ENCODE peak calls at places on chromosomes 6 and 20, in nine cellular contexts. P is tibial nerve, R is astrocyte, H is cardiac muscle cell, F is HL-60, D is stomach, E is foreskin fibroblast, J is hepatocyte, N is fibroblast of the aortic adventitia. K is an unnamed sample.

GRCh38 chr20:20849126-20849525 is 136.7 kb upstream of the RALGAPA2 start:
- DNase-seq in J (no peak), R (no peak), D (no peak), H (no peak), P (no peak), F (no peak), N (no peak), E (no peak), K (no peak)

GRCh38 chr6:39137235-39137634 is 22.2 kb upstream of the SAYSD1 start:
- DNase-seq in D (peak), J (peak), R (peak), E (no peak), P (no peak), N (peak), F (no peak), H (peak), K (no peak)

GRCh38 chr6:111480988-111481830 is 1.8 kb downstream of the REV3L start:
- DNase-seq in P (no peak), N (peak), R (no peak), E (no peak), H (no peak), F (no peak), J (no peak), D (no peak), K (no peak)

GRCh38 chr6:23412770-23413169 is 713.2 kb upstream of the NRSN1 start:
- DNase-seq in N (no peak), J (no peak), E (no peak), P (no peak), R (no peak), H (no peak), D (no peak), F (no peak), K (no peak)

GRCh38 chr20:23519556-23519955 is 28.6 kb downstream of the CST8 start:
- DNase-seq in F (no peak), J (no peak), N (no peak), H (no peak), P (no peak), E (no peak), R (no peak), D (no peak), K (no peak)

GRCh38 chr6:44126320-44127149 is 717 bp downstream of the MRPL14 start:
- DNase-seq in J (peak), F (peak), R (peak), H (peak), N (peak), D (peak), E (peak), P (peak), K (no peak)

GRCh38 chr6:168043193-168043847 is 35.7 kb downstream of the FRMD1 start:
- DNase-seq in R (no peak), J (no peak), H (no peak), E (no peak), F (no peak), P (no peak), N (no peak), D (no peak), K (no peak)

GRCh38 chr20:60921021-60921622 is 330.9 kb upstream of the CDH4 start:
- DNase-seq in F (no peak), N (no peak), H (no peak), J (peak), R (peak), E (no peak), D (no peak), P (no peak), K (no peak)

GRCh38 chr6:7809346-7809745 is 83.4 kb downstream of the BMP6 start:
- DNase-seq in J (no peak), R (no peak), N (no peak), P (no peak), H (no peak), D (no peak), F (no peak), E (no peak), K (no peak)

GRCh38 chr20:41245086-41245707 is 72.3 kb downstream of the ZHX3 start:
- DNase-seq in D (no peak), F (no peak), E (no peak), R (no peak), J (no peak), N (peak), P (no peak), H (peak), K (no peak)

GRCh38 chr6:14743465-14744211 is 502.2 kb upstream of the JARID2 start:
- DNase-seq in P (peak), N (peak), H (peak), R (peak), D (peak), J (peak), F (peak), E (peak), K (peak)

GRCh38 chr6:151704383-151704782 is 103.1 kb upstream of the ESR1 start:
- DNase-seq in N (no peak), H (no peak), P (no peak), R (no peak), E (no peak), D (no peak), J (no peak), F (no peak), K (no peak)

GRCh38 chr6:111591370-111591900 is 14.2 kb downstream of the TRAF3IP2 start:
- DNase-seq in J (peak), N (peak), E (peak), H (peak), R (peak), P (peak), D (peak), F (peak), K (peak)

GRCh38 chr20:214383-214782 is 12.7 kb upstream of the DEFB129 start:
- DNase-seq in J (no peak), H (no peak), N (no peak), R (no peak), D (no peak), E (no peak), F (no peak), P (no peak), K (no peak)

GRCh38 chr20:210809-211502 is 16.1 kb upstream of the DEFB129 start:
- DNase-seq in H (no peak), J (no peak), P (no peak), N (no peak), R (no peak), E (no peak), F (no peak), D (no peak), K (no peak)

GRCh38 chr20:208937-209566 is 18.0 kb upstream of the DEFB129 start:
- DNase-seq in N (peak), P (no peak), D (no peak), F (peak), H (peak), E (peak), R (peak), J (peak), K (peak)
- TF ChIP-seq CTCF in N (peak), P (peak), D (peak), F (peak), H (peak), E (peak), R (peak), J (peak), K (peak)

GRCh38 chr6:52670502-52671409 is at the start of gene TMEM14A:
- DNase-seq in H (peak), J (peak), N (peak), D (peak), E (peak), R (peak), P (peak), F (peak), K (peak)
- H3K4me3 ChIP-seq in H (peak), J (peak), N (peak), D (peak), E (peak), R (peak), P (peak), F (peak), K (peak)

GRCh38 chr20:56359212-56360132 is 698 bp downstream of the FAM210B start:
- DNase-seq in R (peak), F (no peak), H (peak), D (peak), P (peak), E (peak), J (peak), N (peak), K (no peak)
- TF ChIP-seq CTCF in R (no peak), F (no peak), H (no peak), D (no peak), P (no peak), E (no peak), J (no peak), N (no peak), K (no peak)

DNA sequence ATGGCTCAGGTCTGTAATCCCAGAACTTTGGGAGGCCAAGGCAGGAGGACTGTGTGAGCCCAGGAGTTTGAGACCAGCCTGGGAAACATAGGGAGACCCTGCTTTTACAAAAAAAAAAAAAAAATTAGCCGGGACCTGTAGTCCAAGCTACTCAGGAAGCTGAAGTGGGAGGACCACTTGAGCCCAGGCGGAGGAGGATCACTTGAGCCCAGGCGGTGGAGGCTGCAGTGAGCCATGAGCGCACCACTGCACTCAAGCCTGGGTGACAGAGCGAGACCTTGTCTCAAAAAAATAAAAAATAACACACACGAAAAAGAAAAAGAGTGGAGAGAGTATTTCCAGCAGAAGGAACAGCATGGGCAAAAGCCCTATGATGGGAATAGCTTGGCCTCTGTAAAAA is 2.0 kb downstream of the TTLL9 start:
- DNase-seq in P (no peak), E (no peak), F (no peak), D (no peak), N (no peak), H (no peak), R (no peak), J (no peak), K (no peak)
- H3K4me3 ChIP-seq in P (no peak), E (no peak), F (no peak), D (no peak), N (no peak), H (no peak), R (no peak), J (no peak), K (no peak)

DNA sequence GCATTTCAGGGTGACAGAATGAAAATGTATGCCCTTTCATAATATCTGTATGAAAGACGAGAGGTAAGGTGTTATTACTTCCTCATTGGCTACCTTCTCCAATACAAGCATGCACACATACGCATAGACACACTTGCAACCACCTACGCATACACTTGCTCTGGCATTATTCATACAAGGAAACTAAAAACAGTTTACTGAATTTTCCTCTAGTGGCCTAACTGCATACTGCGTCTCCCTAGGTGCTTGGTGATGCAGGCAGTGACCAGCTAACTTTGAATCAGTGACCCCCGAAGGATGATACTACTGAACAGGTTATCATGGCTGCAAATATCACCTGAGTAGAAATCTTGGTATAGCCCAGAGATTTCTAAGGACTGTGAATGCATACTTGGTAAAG is 593.1 kb downstream of the PKHD1 start:
- DNase-seq in E (no peak), F (no peak), R (no peak), P (no peak), J (no peak), D (no peak), N (no peak), H (no peak), K (no peak)
- TF ChIP-seq CTCF in E (no peak), F (no peak), R (no peak), P (no peak), J (no peak), D (peak), N (no peak), H (no peak), K (no peak)

GRCh38 chr6:159197251-159197650 is 28.1 kb downstream of the FNDC1 start:
- DNase-seq in J (no peak), H (no peak), F (no peak), P (no peak), R (no peak), D (no peak), E (no peak), N (no peak), K (no peak)
- H3K4me3 ChIP-seq in J (no peak), H (no peak), F (no peak), P (no peak), R (no peak), D (no peak), E (no peak), N (no peak), K (no peak)

DNA sequence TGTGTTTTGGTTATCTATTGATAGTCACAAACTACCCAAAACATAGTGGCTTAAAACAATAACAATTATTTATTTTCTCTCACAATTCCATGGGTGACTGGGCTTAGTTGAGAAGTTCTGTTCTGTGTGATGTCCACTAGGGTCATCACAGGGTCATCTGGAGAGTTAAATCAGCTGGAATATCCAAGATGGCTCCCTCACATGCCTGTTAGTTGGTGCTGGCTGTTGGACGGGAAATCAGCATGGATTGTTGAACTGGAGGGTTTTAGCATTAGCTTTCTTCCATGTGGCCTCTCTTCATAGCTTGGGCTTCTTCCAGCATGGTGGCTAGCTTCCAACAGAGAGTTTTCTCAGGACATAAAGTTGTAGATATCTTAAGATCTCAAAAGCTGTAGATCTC is 19.5 kb downstream of the MARCKS start:
- DNase-seq in F (no peak), D (no peak), R (no peak), N (peak), H (no peak), E (no peak), J (no peak), P (no peak), K (no peak)
- TF ChIP-seq CTCF in F (no peak), D (no peak), R (no peak), N (no peak), H (no peak), E (no peak), J (no peak), P (peak), K (no peak)